ENCODE peak calls at places on chromosomes 12 and 14, in nine cellular contexts. B is GM04503; W is HEK293T; F is Caki2; U is stimulated activated CD8-positive, alpha-beta memory T cell treated with anti-CD3 and anti-CD28 coated beads, Interleukin-2, amount 100 ng/mL, for 1 hour; G is fibroblast of mammary gland; Z is A549; V is stimulated activated CD4-positive, alpha-beta T cell treated with anti-CD3 and anti-CD28 coated beads, Interleukin-15, amount 100 ng/mL, for 1 hour; J is RKO. T is an unnamed sample.

GRCh38 chr14:101202627-101203404 is 299.3 kb upstream of the RTL1 start:
- DNase-seq in B (no peak), W (no peak), F (no peak), U (no peak), G (no peak), Z (no peak), V (no peak), J (no peak), T (no peak)

GRCh38 chr14:26444745-26445144 is 153.1 kb downstream of the NOVA1 start:
- DNase-seq in B (no peak), W (no peak), F (peak; percentile 4), U (no peak), G (peak; percentile 31), Z (no peak), V (no peak), J (peak; percentile 47), T (peak; percentile 31)

GRCh38 chr12:114136656-114137055 is 170.5 kb upstream of the RBM19 start:
- DNase-seq in B (no peak), W (no peak), F (no peak), U (no peak), G (no peak), Z (no peak), V (no peak), J (no peak), T (no peak)

GRCh38 chr14:81219821-81220487 is 805 bp downstream of the GTF2A1 start:
- DNase-seq in B (no peak), W (peak; percentile 15), F (no peak), U (no peak), G (peak; percentile 16), Z (no peak), V (peak; percentile 16), J (no peak), T (no peak)

GRCh38 chr12:58491296-58491695 is 429.0 kb downstream of the LRIG3 start:
- DNase-seq in B (no peak), W (no peak), F (no peak), U (no peak), G (peak; percentile 81), Z (no peak), V (no peak), J (no peak), T (peak; percentile 53)

GRCh38 chr14:95146079-95146771 is 11.1 kb downstream of the DICER1 start:
- DNase-seq in B (no peak), W (no peak), F (no peak), U (no peak), G (no peak), Z (no peak), V (no peak), J (no peak), T (no peak)

GRCh38 chr12:106682594-106683234 is 91.8 kb upstream of the RIC8B start:
- DNase-seq in B (no peak), W (no peak), F (no peak), U (no peak), G (peak; percentile 44), Z (no peak), V (no peak), J (peak; percentile 9), T (peak; percentile 51)

GRCh38 chr14:90511795-90512331 is 115.0 kb downstream of the CALM1 start:
- DNase-seq in B (no peak), W (no peak), F (no peak), U (no peak), G (no peak), Z (no peak), V (no peak), J (no peak), T (no peak)

GRCh38 chr14:36315159-36315853 is 5.1 kb downstream of the MBIP start:
- DNase-seq in B (no peak), W (no peak), F (no peak), U (no peak), G (no peak), Z (no peak), V (no peak), J (no peak), T (no peak)